ENCODE peak calls at places on chromosomes 2 and 18, in ten cellular contexts. I is upper lobe of right lung, B is K562, L is left cardiac atrium, V is T-helper 17 cell, T is left colon, Z is heart right ventricle, H is lower lobe of right lung, W is Right ventricle myocardium superior, Y is HepG2. E is an unnamed sample.

GRCh38 chr2:64141711-64142405 is 2.4 kb downstream of the PELI1 start:
- ATAC-seq in I (no peak), B (no peak), L (no peak), V (no peak), T (no peak), Z (no peak), H (no peak), W (no peak), Y (no peak), E (no peak)

GRCh38 chr2:46318579-46319460 is 21.6 kb downstream of the EPAS1 start:
- ATAC-seq in I (no peak), B (no peak), L (no peak), V (no peak), T (no peak), Z (no peak), H (no peak), W (no peak), Y (no peak), E (peak)

GRCh38 chr2:173215316-173215715 is 139.4 kb upstream of the CDCA7 start:
- ATAC-seq in I (no peak), B (no peak), L (no peak), V (no peak), T (no peak), Z (no peak), H (no peak), W (no peak), Y (no peak), E (no peak)

GRCh38 chr2:70541481-70542020 is 12.1 kb downstream of the TGFA start:
- ATAC-seq in I (no peak), B (no peak), L (no peak), V (no peak), T (no peak), Z (peak), H (no peak), W (no peak), Y (no peak), E (peak)

GRCh38 chr2:134307334-134307733 is 53.5 kb downstream of the MGAT5 start:
- ATAC-seq in I (no peak), B (no peak), L (no peak), V (no peak), T (no peak), Z (no peak), H (no peak), W (no peak), Y (no peak), E (no peak)

GRCh38 chr2:183709829-183710228 is 585.6 kb downstream of the NUP35 start:
- ATAC-seq in I (no peak), B (no peak), L (no peak), V (no peak), T (no peak), Z (no peak), H (no peak), W (no peak), Y (peak), E (no peak)

GRCh38 chr2:12556762-12557161 is 160.0 kb upstream of the TRIB2 start:
- ATAC-seq in I (peak), B (peak), L (no peak), V (peak), T (no peak), Z (no peak), H (no peak), W (no peak), Y (no peak), E (peak)

GRCh38 chr18:7904529-7904928 is 337.4 kb downstream of the PTPRM start:
- ATAC-seq in I (no peak), B (no peak), L (no peak), V (no peak), T (no peak), Z (no peak), H (no peak), W (no peak), Y (no peak), E (no peak)

GRCh38 chr18:58309099-58309498 is 265.1 kb downstream of the NEDD4L start:
- ATAC-seq in I (no peak), B (peak), L (no peak), V (no peak), T (no peak), Z (peak), H (no peak), W (no peak), Y (peak), E (no peak)

GRCh38 chr2:144693179-144693578 is 173.3 kb upstream of the ZEB2 start:
- ATAC-seq in I (no peak), B (no peak), L (peak), V (no peak), T (no peak), Z (no peak), H (no peak), W (peak), Y (no peak), E (no peak)

GRCh38 chr18:32768646-32769206 is 4.1 kb downstream of the KLHL14 start:
- ATAC-seq in I (no peak), B (no peak), L (no peak), V (no peak), T (no peak), Z (no peak), H (no peak), W (no peak), Y (no peak), E (no peak)

GRCh38 chr2:52955079-52955478 is 812.5 kb upstream of the CHAC2 start:
- ATAC-seq in I (no peak), B (no peak), L (no peak), V (no peak), T (no peak), Z (no peak), H (no peak), W (no peak), Y (no peak), E (no peak)

GRCh38 chr2:174617120-174617519 is 19.5 kb upstream of the WIPF1 start:
- ATAC-seq in I (no peak), B (no peak), L (peak), V (no peak), T (no peak), Z (no peak), H (no peak), W (peak), Y (peak), E (no peak)

GRCh38 chr18:35050638-35051287 is 9.6 kb downstream of the MAPRE2 start:
- ATAC-seq in I (peak), B (peak), L (peak), V (no peak), T (no peak), Z (peak), H (peak), W (peak), Y (no peak), E (no peak)

GRCh38 chr2:228786932-228787331 is 484.2 kb downstream of the PID1 start:
- ATAC-seq in I (peak), B (no peak), L (no peak), V (no peak), T (no peak), Z (no peak), H (peak), W (no peak), Y (no peak), E (no peak)

GRCh38 chr2:11237122-11237521 is 81.9 kb downstream of the SLC66A3 start:
- ATAC-seq in I (no peak), B (no peak), L (no peak), V (no peak), T (no peak), Z (no peak), H (no peak), W (no peak), Y (no peak), E (no peak)

GRCh38 chr2:17620841-17621240 is 80.3 kb downstream of the VSNL1 start:
- ATAC-seq in I (no peak), B (no peak), L (peak), V (no peak), T (no peak), Z (no peak), H (no peak), W (no peak), Y (no peak), E (peak)

GRCh38 chr2:218284106-218284811 is 8.0 kb downstream of the TMBIM1 start:
- ATAC-seq in I (peak), B (peak), L (peak), V (peak), T (no peak), Z (no peak), H (no peak), W (no peak), Y (peak), E (peak)

GRCh38 chr2:46963961-46964673 is 48.5 kb upstream of the MCFD2 start:
- ATAC-seq in I (no peak), B (no peak), L (no peak), V (no peak), T (no peak), Z (no peak), H (no peak), W (no peak), Y (peak), E (peak)